ENCODE peak calls at places on chromosomes 16 and 17, in nine cellular contexts. J, G, U, P, C, Y, I, L and S are unnamed samples.

GRCh38 chr16:90026135-90026534 is 6.9 kb upstream of the DBNDD1 start:
- DNase-seq in J (peak), G (no peak), U (no peak), P (no peak), C (no peak), Y (no peak), I (no peak), L (no peak), S (no peak)

GRCh38 chr16:11665071-11665491 is 3.2 kb upstream of the SNN start:
- DNase-seq in J (peak), G (no peak), U (no peak), P (no peak), C (no peak), Y (no peak), I (no peak), L (no peak), S (no peak)

GRCh38 chr17:65698381-65699061 is 137.1 kb upstream of the AXIN2 start:
- DNase-seq in J (peak), G (no peak), U (no peak), P (no peak), C (peak), Y (no peak), I (peak), L (peak), S (no peak)

GRCh38 chr16:1912215-1912543 is 6.0 kb downstream of the HS3ST6 start:
- DNase-seq in J (no peak), G (no peak), U (no peak), P (no peak), C (no peak), Y (no peak), I (no peak), L (no peak), S (no peak)

GRCh38 chr17:8997994-8998628 is 23.2 kb upstream of the NTN1 start:
- DNase-seq in J (peak), G (no peak), U (peak), P (no peak), C (peak), Y (peak), I (peak), L (peak), S (no peak)

GRCh38 chr17:72527819-72528218 is 407.0 kb downstream of the SOX9 start:
- DNase-seq in J (no peak), G (no peak), U (no peak), P (no peak), C (no peak), Y (no peak), I (no peak), L (no peak), S (no peak)

GRCh38 chr16:55437627-55438026 is 41.4 kb upstream of the MMP2 start:
- DNase-seq in J (no peak), G (no peak), U (no peak), P (peak), C (peak), Y (no peak), I (peak), L (peak), S (peak)

GRCh38 chr16:71762186-71762585 is 37.7 kb upstream of the PHLPP2 start:
- DNase-seq in J (no peak), G (no peak), U (no peak), P (no peak), C (peak), Y (no peak), I (peak), L (peak), S (no peak)

GRCh38 chr17:71349908-71350600 is 770.8 kb upstream of the SOX9 start:
- DNase-seq in J (no peak), G (no peak), U (no peak), P (no peak), C (peak), Y (no peak), I (peak), L (no peak), S (no peak)

GRCh38 chr17:35214192-35214591 is 20.0 kb upstream of the SLC35G3 start:
- DNase-seq in J (no peak), G (no peak), U (no peak), P (no peak), C (no peak), Y (no peak), I (no peak), L (no peak), S (no peak)

GRCh38 chr16:19011169-19011731 is 27.5 kb downstream of the TMC7 start:
- DNase-seq in J (peak), G (no peak), U (no peak), P (no peak), C (no peak), Y (no peak), I (no peak), L (no peak), S (no peak)

GRCh38 chr17:57370051-57370581 is 113.8 kb downstream of the MSI2 start:
- DNase-seq in J (no peak), G (no peak), U (no peak), P (peak), C (peak), Y (no peak), I (peak), L (peak), S (peak)

GRCh38 chr16:13906426-13907089 is 13.4 kb upstream of the ERCC4 start:
- DNase-seq in J (no peak), G (no peak), U (no peak), P (no peak), C (no peak), Y (no peak), I (no peak), L (no peak), S (no peak)

GRCh38 chr17:17325228-17325627 is 22.1 kb downstream of the NT5M start:
- DNase-seq in J (no peak), G (no peak), U (no peak), P (no peak), C (no peak), Y (no peak), I (no peak), L (no peak), S (no peak)

GRCh38 chr16:28990375-28991040 is 5.7 kb downstream of the LAT start:
- DNase-seq in J (no peak), G (no peak), U (no peak), P (no peak), C (no peak), Y (no peak), I (peak), L (no peak), S (no peak)

GRCh38 chr16:62036807-62037135 is 533 bp upstream of the CDH8 start:
- DNase-seq in J (peak), G (no peak), U (no peak), P (no peak), C (no peak), Y (no peak), I (no peak), L (no peak), S (no peak)

GRCh38 chr17:78342438-78343098 is 17.3 kb downstream of the SOCS3 start:
- DNase-seq in J (peak), G (no peak), U (no peak), P (peak), C (peak), Y (no peak), I (peak), L (peak), S (no peak)

GRCh38 chr17:337866-338265 is 14.7 kb downstream of the RPH3AL start:
- DNase-seq in J (no peak), G (no peak), U (no peak), P (no peak), C (no peak), Y (peak), I (no peak), L (no peak), S (no peak)

GRCh38 chr16:14186007-14186953 is 115.2 kb downstream of the MRTFB start:
- DNase-seq in J (peak), G (peak), U (no peak), P (no peak), C (peak), Y (no peak), I (peak), L (peak), S (no peak)

GRCh38 chr16:64370112-64370511 is 751.8 kb downstream of the CDH11 start:
- DNase-seq in J (no peak), G (no peak), U (no peak), P (no peak), C (no peak), Y (no peak), I (no peak), L (no peak), S (no peak)

GRCh38 chr17:45170280-45170975 is 8.8 kb downstream of the HEXIM2 start:
- DNase-seq in J (no peak), G (no peak), U (no peak), P (no peak), C (no peak), Y (no peak), I (no peak), L (no peak), S (no peak)

GRCh38 chr16:49621240-49622083 is 234.4 kb downstream of the ZNF423 start:
- DNase-seq in J (no peak), G (no peak), U (no peak), P (no peak), C (peak), Y (no peak), I (no peak), L (no peak), S (no peak)

GRCh38 chr16:86496262-86496928 is 13.9 kb upstream of the FOXF1 start:
- DNase-seq in J (no peak), G (no peak), U (no peak), P (no peak), C (no peak), Y (no peak), I (no peak), L (no peak), S (no peak)

GRCh38 chr16:86498661-86499493 is 11.4 kb upstream of the FOXF1 start:
- DNase-seq in J (no peak), G (no peak), U (no peak), P (no peak), C (no peak), Y (no peak), I (no peak), L (no peak), S (no peak)

GRCh38 chr16:86497551-86498021 is 12.7 kb upstream of the FOXF1 start:
- DNase-seq in J (peak), G (no peak), U (no peak), P (no peak), C (no peak), Y (no peak), I (no peak), L (no peak), S (no peak)

GRCh38 chr16:86496929-86497381 is 13.4 kb upstream of the FOXF1 start:
- DNase-seq in J (peak), G (no peak), U (no peak), P (no peak), C (no peak), Y (no peak), I (no peak), L (no peak), S (no peak)

GRCh38 chr16:86498155-86498651 is 12.1 kb upstream of the FOXF1 start:
- DNase-seq in J (no peak), G (no peak), U (no peak), P (no peak), C (no peak), Y (no peak), I (no peak), L (no peak), S (no peak)
- TF ChIP-seq EZH2 in J (peak), G (no peak), U (no peak), P (no peak), C (no peak), Y (no peak), I (peak), L (peak), S (peak)

DNA sequence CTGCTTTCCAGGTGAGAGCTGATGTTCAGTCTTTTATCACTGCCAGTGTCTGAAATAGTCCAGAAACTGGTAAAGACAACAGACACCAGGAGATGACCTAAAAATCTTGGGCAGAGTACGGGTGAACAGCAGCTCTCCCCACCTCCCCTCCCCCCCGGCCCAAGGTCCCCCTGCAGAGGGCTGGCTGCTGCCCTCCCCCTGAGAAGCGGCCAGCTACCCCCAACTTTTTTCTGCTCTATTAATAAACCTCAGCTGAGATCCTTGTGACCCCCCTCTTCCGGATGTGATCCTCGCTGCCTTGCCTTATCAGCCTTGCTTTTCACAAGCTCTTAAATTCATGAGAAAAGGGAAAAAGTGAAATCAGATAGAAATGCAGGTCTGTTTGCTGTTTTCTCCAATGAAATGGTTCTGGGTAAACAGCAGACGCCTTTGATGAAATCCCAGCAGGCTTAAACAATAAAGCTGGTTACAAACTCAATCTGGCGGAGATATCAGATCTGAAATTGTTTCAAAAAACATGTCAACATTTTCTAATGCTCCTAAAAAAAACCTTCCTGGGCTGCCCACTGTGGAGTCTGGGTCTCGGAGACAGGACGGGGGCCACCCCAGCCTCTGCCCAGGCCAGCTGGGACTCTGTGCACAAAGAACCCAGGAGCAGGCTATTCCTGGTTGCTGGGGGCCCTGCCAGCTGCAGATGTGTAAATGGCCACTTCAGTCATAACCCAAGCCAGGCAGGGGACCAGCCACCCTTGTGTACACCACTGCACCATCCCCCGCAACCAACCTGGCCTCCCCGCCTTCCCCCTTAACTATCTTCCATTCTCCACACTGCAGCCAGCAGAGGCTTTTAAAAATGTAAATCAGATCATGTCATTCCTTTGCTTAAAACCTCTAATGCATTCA is 28.6 kb downstream of the RTN4RL1 start:
- DNase-seq in J (no peak), G (no peak), U (no peak), P (no peak), C (no peak), Y (no peak), I (no peak), L (no peak), S (no peak)
- H3K4me3 ChIP-seq in J (no peak), G (no peak), U (no peak), P (no peak), C (no peak), Y (no peak), I (no peak), L (no peak), S (no peak)

GRCh38 chr17:7716299-7716886 is 1.2 kb upstream of the DNAH2 start:
- DNase-seq in J (peak), G (no peak), U (no peak), P (no peak), C (no peak), Y (no peak), I (no peak), L (no peak), S (no peak)

GRCh38 chr17:7716901-7717755 is at the start of gene DNAH2:
- DNase-seq in J (peak), G (peak), U (peak), P (peak), C (peak), Y (no peak), I (peak), L (peak), S (peak)

GRCh38 chr17:7719661-7720060 is 2.1 kb downstream of the DNAH2 start:
- DNase-seq in J (no peak), G (no peak), U (no peak), P (no peak), C (no peak), Y (no peak), I (no peak), L (no peak), S (no peak)

GRCh38 chr17:7720125-7720524 is 2.6 kb downstream of the DNAH2 start:
- DNase-seq in J (peak), G (no peak), U (no peak), P (no peak), C (no peak), Y (no peak), I (no peak), L (no peak), S (no peak)

DNA sequence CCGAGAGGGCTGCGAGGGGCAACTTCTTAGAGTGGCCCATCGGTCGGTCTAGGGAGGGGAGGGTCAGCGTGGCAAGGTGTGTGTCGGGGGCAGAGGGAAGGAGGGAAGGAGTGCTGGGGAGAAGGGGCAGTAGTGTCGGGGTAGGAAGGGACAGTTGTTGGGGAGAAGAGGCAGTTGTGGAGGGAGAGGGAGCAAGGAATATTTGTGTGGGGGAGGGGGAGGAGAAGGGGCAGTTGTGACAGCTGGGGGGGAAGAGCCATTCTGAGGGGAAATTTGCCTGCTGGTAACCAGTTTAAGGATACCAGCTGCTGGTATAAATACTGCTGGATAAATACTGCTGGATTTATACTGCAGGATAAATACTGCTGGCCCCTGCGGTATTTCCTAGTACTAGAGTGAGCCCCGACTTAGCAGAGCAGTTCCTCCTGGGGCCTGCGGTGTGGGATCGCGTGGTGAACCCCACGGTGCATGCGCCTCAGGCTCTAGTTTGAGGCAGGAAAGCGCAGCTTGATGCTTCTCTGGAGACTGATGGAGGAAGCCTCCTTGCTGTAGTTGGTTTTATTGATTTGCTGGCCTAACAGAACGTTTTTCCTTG is 309 bp downstream of the DNAH2 start:
- DNase-seq in J (peak), G (no peak), U (no peak), P (no peak), C (no peak), Y (no peak), I (peak), L (no peak), S (no peak)
- TF ChIP-seq EZH2 in J (no peak), G (no peak), U (no peak), P (no peak), C (peak), Y (no peak), I (no peak), L (no peak), S (no peak)

GRCh38 chr17:41814195-41814594 is 1.4 kb downstream of the FKBP10 start:
- DNase-seq in J (no peak), G (no peak), U (no peak), P (no peak), C (peak), Y (no peak), I (peak), L (peak), S (no peak)
- H3K4me3 ChIP-seq in J (peak), G (peak), U (no peak), P (peak), C (peak), Y (no peak), I (peak), L (peak), S (no peak)